ENCODE peak calls at places on chromosome 10, in six cellular contexts. G is H1, F is IMR-90, D is H9, O is mesenchymal stem cell, H is trophoblast cell. K is an unnamed sample. For H3K4me1, the result is how much of the 10 kb centered on the place peaks cover.

GRCh38 chr10:118330295-118331076 is 11.6 kb downstream of the FAM204A start:
- DNase-seq in G (no peak), F (no peak), D (no peak), O (no peak), H (no peak), K (no peak)

GRCh38 chr10:119525116-119525515 is 17.4 kb downstream of the RGS10 start:
- DNase-seq in G (no peak), F (no peak), D (no peak), O (peak), H (peak), K (no peak)

GRCh38 chr10:124214610-124215009 is 121.2 kb upstream of the CHST15 start:
- DNase-seq in G (no peak), F (no peak), D (no peak), O (no peak), H (no peak), K (no peak)

GRCh38 chr10:130020651-130021372 is 56.7 kb upstream of the EBF3 start:
- DNase-seq in G (no peak), F (no peak), D (peak), O (no peak), H (no peak), K (no peak)

GRCh38 chr10:70145166-70145665 is 1.3 kb downstream of the TYSND1 start:
- DNase-seq in G (no peak), F (no peak), D (no peak), O (peak), H (no peak), K (no peak)

GRCh38 chr10:6195376-6195775 is 7.4 kb upstream of the PFKFB3 start:
- DNase-seq in G (no peak), F (peak), D (no peak), O (no peak), H (no peak), K (no peak)

GRCh38 chr10:132522521-132523411 is 14.8 kb upstream of the INPP5A start:
- DNase-seq in G (no peak), F (no peak), D (peak), O (no peak), H (no peak), K (no peak)

GRCh38 chr10:129851941-129852650 is 112.0 kb downstream of the EBF3 start:
- DNase-seq in G (no peak), F (no peak), D (no peak), O (no peak), H (no peak), K (no peak)

GRCh38 chr10:42776681-42777080 is 5.9 kb upstream of the BMS1 start:
- DNase-seq in G (no peak), F (no peak), D (no peak), O (no peak), H (no peak), K (no peak)

GRCh38 chr10:89668391-89669180 is 23.5 kb upstream of the PANK1 start:
- DNase-seq in G (no peak), F (no peak), D (no peak), O (no peak), H (no peak), K (no peak)

GRCh38 chr10:688287-688620 is 1.2 kb downstream of the DIP2C start:
- DNase-seq in G (no peak), F (no peak), D (no peak), O (peak), H (no peak), K (no peak)

GRCh38 chr10:63614371-63614891 is 93.2 kb downstream of the REEP3 start:
- DNase-seq in G (no peak), F (peak), D (no peak), O (peak), H (no peak), K (no peak)

GRCh38 chr10:122492955-122493597 is 31.7 kb downstream of the HTRA1 start:
- DNase-seq in G (no peak), F (peak), D (no peak), O (no peak), H (no peak), K (no peak)

GRCh38 chr10:132539894-132540293 is 2.3 kb downstream of the INPP5A start:
- DNase-seq in G (no peak), F (peak), D (no peak), O (peak), H (no peak), K (no peak)

GRCh38 chr10:89301721-89302445 is at the start of gene IFIT2:
- DNase-seq in G (no peak), F (peak), D (no peak), O (peak), H (peak), K (no peak)

GRCh38 chr10:116907588-116907987 is 58.3 kb downstream of the ENO4 start:
- DNase-seq in G (no peak), F (no peak), D (no peak), O (no peak), H (no peak), K (no peak)

GRCh38 chr10:79340646-79341244 is 6.5 kb upstream of the PPIF start:
- DNase-seq in G (no peak), F (no peak), D (peak), O (no peak), H (no peak), K (no peak)

GRCh38 chr10:61166065-61166464 is 222.1 kb upstream of the RHOBTB1 start:
- DNase-seq in G (no peak), F (no peak), D (no peak), O (no peak), H (no peak), K (no peak)

GRCh38 chr10:109956454-109957091 is 33.3 kb upstream of the XPNPEP1 start:
- DNase-seq in G (no peak), F (peak), D (peak), O (peak), H (peak), K (no peak)

GRCh38 chr10:122344741-122345258 is 29.7 kb upstream of the PLEKHA1 start:
- DNase-seq in G (no peak), F (peak), D (no peak), O (peak), H (peak), K (no peak)

GRCh38 chr10:98217793-98218192 is 50.2 kb downstream of the LOXL4 start:
- DNase-seq in G (no peak), F (no peak), D (no peak), O (no peak), H (no peak), K (no peak)

GRCh38 chr10:120492366-120492765 is 35.3 kb downstream of the PLPP4 start:
- DNase-seq in G (no peak), F (no peak), D (no peak), O (peak), H (no peak), K (no peak)

GRCh38 chr10:117007080-117007479 is 2.1 kb upstream of the SHTN1 start:
- DNase-seq in G (no peak), F (peak), D (no peak), O (peak), H (no peak), K (no peak)

GRCh38 chr10:108465871-108466641 is 1301.5 kb upstream of the SORCS1 start:
- DNase-seq in G (peak), F (no peak), D (peak), O (peak), H (no peak), K (peak)

GRCh38 chr10:126640391-126640790 is 30.1 kb downstream of the C10orf90 start:
- DNase-seq in G (no peak), F (no peak), D (no peak), O (peak), H (no peak), K (no peak)

GRCh38 chr10:75238182-75239180 is 2.7 kb upstream of the COMTD1 start:
- DNase-seq in G (no peak), F (no peak), D (peak), O (no peak), H (no peak), K (no peak)

GRCh38 chr10:61795551-61795950 is 105.9 kb upstream of the ARID5B start:
- DNase-seq in G (no peak), F (no peak), D (peak), O (no peak), H (no peak), K (no peak)

GRCh38 chr10:3716093-3716492 is 68.9 kb downstream of the KLF6 start:
- DNase-seq in G (no peak), F (peak), D (no peak), O (no peak), H (no peak), K (no peak)

GRCh38 chr10:86648706-86649426 is 5.5 kb upstream of the OPN4 start:
- DNase-seq in G (no peak), F (peak), D (no peak), O (peak), H (no peak), K (no peak)

GRCh38 chr10:4450981-4451501 is 375.0 kb upstream of the AKR1E2 start:
- DNase-seq in G (no peak), F (peak), D (no peak), O (peak), H (peak), K (no peak)

GRCh38 chr10:100562008-100562672 is 26.4 kb downstream of the HIF1AN start:
- DNase-seq in G (peak), F (peak), D (peak), O (peak), H (peak), K (peak)

GRCh38 chr10:48390933-48391845 is 84.7 kb downstream of the MAPK8 start:
- DNase-seq in G (no peak), F (peak), D (no peak), O (peak), H (no peak), K (no peak)

GRCh38 chr10:43236176-43236850 is 30.6 kb downstream of the RASGEF1A start:
- DNase-seq in G (no peak), F (no peak), D (no peak), O (no peak), H (no peak), K (no peak)

GRCh38 chr10:112801004-112801403 is 149.0 kb upstream of the TCF7L2 start:
- DNase-seq in G (no peak), F (no peak), D (no peak), O (no peak), H (no peak), K (no peak)

GRCh38 chr10:7551891-7552731 is 114.7 kb downstream of the ITIH5 start:
- DNase-seq in G (no peak), F (no peak), D (peak), O (no peak), H (peak), K (peak)

GRCh38 chr10:106278385-106278784 is 886.1 kb downstream of the SORCS1 start:
- DNase-seq in G (no peak), F (no peak), D (no peak), O (no peak), H (no peak), K (no peak)

GRCh38 chr10:114902151-114902550 is 35.8 kb upstream of the TRUB1 start:
- DNase-seq in G (no peak), F (peak), D (no peak), O (peak), H (no peak), K (no peak)

GRCh38 chr10:133278577-133279265 is 2.1 kb upstream of the ADAM8 start:
- DNase-seq in G (no peak), F (peak), D (no peak), O (peak), H (peak), K (no peak)

GRCh38 chr10:98349508-98349922 is 65.5 kb downstream of the PYROXD2 start:
- DNase-seq in G (no peak), F (peak), D (no peak), O (peak), H (no peak), K (no peak)

GRCh38 chr10:71965623-71966022 is 1.4 kb downstream of the CHST3 start:
- DNase-seq in G (no peak), F (no peak), D (no peak), O (no peak), H (no peak), K (no peak)
- H3K4me1 ChIP-seq in G (under half), F (under half), D (under half), O (under half), H (under half), K (under half)

GRCh38 chr10:33193057-33193866 is 141.2 kb downstream of the NRP1 start:
- DNase-seq in G (peak), F (peak), D (peak), O (peak), H (peak), K (peak)
- H3K18ac ChIP-seq in G (no peak), F (no peak), D (no peak), O (no peak), H (no peak), K (no peak)

GRCh38 chr10:102813017-102813541 is 24.1 kb downstream of the CYP17A1 start:
- DNase-seq in G (no peak), F (no peak), D (no peak), O (no peak), H (no peak), K (no peak)

GRCh38 chr10:102813734-102814455 is 23.3 kb downstream of the CYP17A1 start:
- DNase-seq in G (no peak), F (peak), D (no peak), O (no peak), H (peak), K (no peak)

GRCh38 chr10:102815790-102816549 is 21.2 kb downstream of the CYP17A1 start:
- DNase-seq in G (no peak), F (peak), D (no peak), O (peak), H (peak), K (no peak)

GRCh38 chr10:102814873-102815661 is 22.1 kb downstream of the CYP17A1 start:
- DNase-seq in G (no peak), F (peak), D (peak), O (peak), H (peak), K (no peak)

DNA sequence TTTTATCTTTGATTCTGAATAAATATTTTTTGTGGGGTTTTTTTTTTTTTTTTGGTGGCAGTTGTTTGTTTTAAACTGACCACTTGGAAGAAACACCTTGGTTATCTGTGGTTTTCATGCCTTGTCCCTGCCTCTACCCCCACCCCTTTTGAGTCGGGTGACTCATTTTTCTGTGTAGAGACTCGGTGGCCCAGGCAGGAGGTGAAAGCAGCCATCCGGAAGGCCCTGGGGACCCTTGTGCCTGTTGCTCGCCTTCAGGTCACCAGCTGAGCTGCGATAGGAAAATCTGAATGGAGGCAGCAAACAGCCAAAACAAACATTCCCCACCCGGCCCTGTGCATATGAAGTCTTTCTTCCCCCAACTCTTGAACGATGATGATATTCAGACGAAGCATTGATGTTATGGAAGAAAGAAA is 22.7 kb downstream of the CYP17A1 start:
- DNase-seq in G (no peak), F (peak), D (no peak), O (peak), H (no peak), K (no peak)
- H4K91ac ChIP-seq in G (no peak), F (no peak), D (no peak), O (no peak), H (peak), K (no peak)

GRCh38 chr10:87650838-87651237 is 8.8 kb upstream of the PAPSS2 start:
- DNase-seq in G (no peak), F (no peak), D (no peak), O (no peak), H (no peak), K (no peak)
- H3K4me1 ChIP-seq in G (under half), F (under half), D (under half), O (under half), H (under half), K (under half)

GRCh38 chr10:30774281-30774680 is 144.7 kb upstream of the LYZL2 start:
- DNase-seq in G (no peak), F (no peak), D (no peak), O (no peak), H (no peak), K (no peak)
- H3K18ac ChIP-seq in G (no peak), F (peak), D (no peak), O (peak), H (no peak), K (peak)

GRCh38 chr10:11265486-11265885 is 247.8 kb downstream of the CELF2 start:
- DNase-seq in G (no peak), F (no peak), D (no peak), O (no peak), H (no peak), K (no peak)
- H4K91ac ChIP-seq in G (no peak), F (no peak), D (no peak), O (no peak), H (no peak), K (no peak)

GRCh38 chr10:80416401-80417098 is 8.2 kb downstream of the PRXL2A start:
- DNase-seq in G (no peak), F (no peak), D (no peak), O (peak), H (no peak), K (no peak)
- H3K4me1 ChIP-seq in G (under half), F (under half), D (under half), O (under half), H (under half), K (under half)

GRCh38 chr10:73251683-73252444 is 580 bp downstream of the MRPS16 start:
- DNase-seq in G (no peak), F (no peak), D (peak), O (peak), H (no peak), K (peak)

GRCh38 chr10:73247509-73248258 is 629 bp upstream of the DNAJC9 start:
- DNase-seq in G (no peak), F (peak), D (no peak), O (peak), H (no peak), K (no peak)

GRCh38 chr10:73253226-73253557 is 748 bp upstream of the MRPS16 start:
- DNase-seq in G (no peak), F (no peak), D (no peak), O (no peak), H (no peak), K (no peak)

GRCh38 chr10:73248259-73248724 is 1.2 kb upstream of the DNAJC9 start:
- DNase-seq in G (no peak), F (no peak), D (no peak), O (peak), H (no peak), K (no peak)

GRCh38 chr10:73252445-73253225 is at the start of gene MRPS16:
- DNase-seq in G (peak), F (peak), D (peak), O (peak), H (peak), K (peak)
- H3K18ac ChIP-seq in G (peak), F (peak), D (peak), O (peak), H (peak), K (peak)